ENCODE peak calls at places on chromosomes 3 and 15, in four cellular contexts. E is GM12878, D is HepG2, H is K562. J is an unnamed sample.

GRCh38 chr3:32257042-32257441 is 18.6 kb downstream of the CMTM8 start:
- DNase-seq in D (no peak), E (no peak), H (no peak), J (no peak)

GRCh38 chr15:99704444-99704838 is 28.8 kb downstream of the LYSMD4 start:
- DNase-seq in H (peak; percentile 58), E (peak; percentile 79), D (peak; percentile 81), J (peak; percentile 78)

GRCh38 chr15:78244101-78244500 is 9.7 kb upstream of the ACSBG1 start:
- DNase-seq in H (peak; percentile 72), D (peak; percentile 24), E (no peak), J (no peak)

GRCh38 chr3:126021224-126021623 is 52.2 kb downstream of the ROPN1B start:
- DNase-seq in D (no peak), E (no peak), H (no peak), J (no peak)

GRCh38 chr15:40930430-40931299 is 1.5 kb downstream of the DLL4 start:
- DNase-seq in H (peak; percentile 82), E (no peak), D (peak; percentile 47), J (peak; percentile 50)

GRCh38 chr15:68158046-68158628 is 47.0 kb downstream of the CALML4 start:
- DNase-seq in E (no peak), D (peak; percentile 17), H (no peak), J (no peak)

GRCh38 chr15:66504563-66505429 is at the start of the genes RPL4 and ZWILCH:
- DNase-seq in E (peak; percentile 78), H (peak; percentile 81), D (peak; percentile 97), J (peak; percentile 86)

GRCh38 chr3:112128843-112129727 is 4.0 kb downstream of the GCSAM start:
- DNase-seq in E (no peak), H (no peak), D (no peak), J (no peak)

GRCh38 chr3:100299031-100299430 is 35.5 kb upstream of the NIT2 start:
- DNase-seq in H (no peak), D (no peak), E (no peak), J (no peak)

GRCh38 chr15:92668086-92668485 is 12.5 kb upstream of the FAM174B start:
- DNase-seq in D (no peak), H (no peak), E (no peak), J (no peak)

GRCh38 chr15:99976811-99977271 is 243.6 kb upstream of the LYSMD4 start:
- DNase-seq in H (no peak), D (no peak), E (no peak), J (peak; percentile 28)

GRCh38 chr15:77039817-77040216 is 31.1 kb downstream of the TSPAN3 start:
- DNase-seq in D (no peak), H (no peak), E (no peak), J (no peak)

GRCh38 chr3:192336286-192336685 is 391.1 kb downstream of the FGF12 start:
- DNase-seq in D (no peak), E (no peak), H (no peak), J (no peak)

GRCh38 chr3:127722104-127722784 is 49.5 kb downstream of the ABTB1 start:
- DNase-seq in H (no peak), E (no peak), D (no peak), J (no peak)

GRCh38 chr3:116288480-116288879 is 156.8 kb downstream of the LSAMP start:
- DNase-seq in E (peak; percentile 34), D (no peak), H (no peak), J (no peak)

GRCh38 chr3:149763565-149763964 is 11.3 kb upstream of the COMMD2 start:
- DNase-seq in D (no peak), H (no peak), E (no peak), J (no peak)

GRCh38 chr15:32104061-32104980 is 74.0 kb downstream of the CHRNA7 start:
- DNase-seq in D (no peak), H (no peak), E (no peak), J (no peak)

GRCh38 chr3:197256836-197257444 is 41.5 kb downstream of the DLG1 start:
- DNase-seq in D (peak; percentile 41), H (peak; percentile 27), E (no peak), J (no peak)

GRCh38 chr3:113241292-113242033 is 30.1 kb downstream of the BOC start:
- DNase-seq in E (no peak), D (no peak), H (no peak), J (no peak)

GRCh38 chr3:55682461-55682860 is 195.4 kb upstream of the WNT5A start:
- DNase-seq in E (no peak), D (no peak), H (no peak), J (no peak)

GRCh38 chr3:112470791-112471190 is 28.5 kb downstream of the BTLA start:
- DNase-seq in H (no peak), D (no peak), E (no peak), J (no peak)

GRCh38 chr3:9408061-9408460 is 10.6 kb downstream of the SETD5 start:
- DNase-seq in D (no peak), H (no peak), E (no peak), J (no peak)

GRCh38 chr3:32816439-32817194 is 1.2 kb upstream of the TRIM71 start:
- DNase-seq in E (no peak), H (no peak), D (peak; percentile 95), J (no peak)

GRCh38 chr3:29555590-29555989 is 274.7 kb downstream of the RBMS3 start:
- DNase-seq in D (no peak), H (no peak), E (no peak), J (no peak)

GRCh38 chr15:56339594-56339993 is 25.6 kb upstream of the TEX9 start:
- DNase-seq in E (no peak), H (no peak), D (no peak), J (no peak)

GRCh38 chr3:53153914-53154434 is 7.0 kb upstream of the PRKCD start:
- DNase-seq in D (no peak), H (peak; percentile 8), E (no peak), J (no peak)

GRCh38 chr3:19420159-19420558 is 271.8 kb downstream of the KCNH8 start:
- DNase-seq in E (no peak), H (no peak), D (no peak), J (no peak)

GRCh38 chr3:181458857-181459256 is 252.9 kb upstream of the SOX2 start:
- DNase-seq in D (no peak), H (no peak), E (no peak), J (no peak)

GRCh38 chr3:112671930-112672715 is 31.2 kb upstream of the CCDC80 start:
- DNase-seq in H (no peak), D (no peak), E (no peak), J (no peak)

GRCh38 chr3:190596341-190597285 is 82.7 kb downstream of the IL1RAP start:
- DNase-seq in D (no peak), E (no peak), H (no peak), J (no peak)

GRCh38 chr15:40002295-40002694 is 36.7 kb downstream of the SRP14 start:
- DNase-seq in H (no peak), E (no peak), D (peak; percentile 99), J (peak; percentile 72)

GRCh38 chr3:15269091-15269989 is 63.0 kb downstream of the SH3BP5 start:
- DNase-seq in E (no peak), H (peak; percentile 99), D (no peak), J (peak; percentile 98)

GRCh38 chr15:45441686-45442085 is 63.3 kb upstream of the GATM start:
- DNase-seq in D (peak; percentile 21), H (no peak), E (no peak), J (no peak)

GRCh38 chr3:107992976-107993684 is 97.7 kb downstream of the CD47 start:
- DNase-seq in D (no peak), E (no peak), H (no peak), J (no peak)

GRCh38 chr3:61571516-61572336 is 10.4 kb downstream of the PTPRG start:
- DNase-seq in D (no peak), H (no peak), E (no peak), J (no peak)

GRCh38 chr3:36714343-36714742 is 50.0 kb downstream of the DCLK3 start:
- DNase-seq in H (no peak), D (no peak), E (no peak), J (no peak)

GRCh38 chr3:50423543-50423942 is 64.2 kb upstream of the TMEM115 start:
- DNase-seq in H (no peak), D (peak; percentile 50), E (no peak), J (no peak)

GRCh38 chr3:56688191-56688590 is 5.1 kb upstream of the TASOR start:
- DNase-seq in D (no peak), H (no peak), E (no peak), J (no peak)
- TF ChIP-seq HDAC2 in D (no peak), H (no peak), E (no peak), J (no peak)

DNA sequence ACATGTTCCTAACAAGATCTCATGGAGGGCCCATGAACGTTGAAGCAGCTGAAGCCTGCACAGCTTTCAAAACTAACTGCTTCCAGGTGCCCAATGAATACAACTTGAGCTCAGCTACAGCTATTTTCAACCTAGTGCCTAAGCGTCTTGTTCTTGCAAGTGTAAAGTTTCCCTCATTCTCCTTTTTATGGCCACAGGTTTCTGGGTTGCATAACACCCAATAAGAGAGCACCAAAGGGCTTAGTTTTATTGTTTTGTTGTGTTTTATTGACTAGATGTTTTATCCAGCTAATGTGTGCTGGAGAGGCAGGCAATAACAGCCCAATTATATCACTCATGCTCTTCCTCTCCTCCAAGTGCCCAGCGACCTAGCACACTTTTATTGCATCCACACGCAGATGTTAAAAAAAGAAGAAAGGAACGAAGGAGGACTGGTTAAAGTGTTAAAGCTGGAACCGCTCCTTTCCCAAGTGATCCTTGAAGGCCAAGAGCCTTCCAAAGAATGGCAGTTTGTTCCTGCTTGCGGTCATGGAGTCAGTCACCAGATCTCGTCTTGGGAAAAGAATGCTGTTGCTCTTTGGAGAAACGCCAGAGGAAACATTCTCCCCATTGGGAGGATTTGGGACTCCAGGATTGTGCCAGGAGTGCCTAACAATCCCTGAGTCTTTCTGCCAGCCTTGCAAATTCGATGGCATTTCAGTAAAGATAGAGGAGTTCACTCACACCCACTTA is 156.9 kb downstream of the MEX3B start:
- DNase-seq in D (no peak), H (no peak), E (no peak), J (no peak)
- TF ChIP-seq JUNB in D (no peak), H (no peak), E (no peak), J (no peak)

GRCh38 chr3:59913645-59914044 is 863.8 kb upstream of the CFAP20DC start:
- DNase-seq in E (no peak), D (no peak), H (no peak), J (no peak)

GRCh38 chr3:59914251-59914650 is 864.4 kb upstream of the CFAP20DC start:
- DNase-seq in E (no peak), H (no peak), D (no peak), J (no peak)

GRCh38 chr3:59908700-59909099 is 858.9 kb upstream of the CFAP20DC start:
- DNase-seq in H (no peak), D (no peak), E (no peak), J (no peak)

DNA sequence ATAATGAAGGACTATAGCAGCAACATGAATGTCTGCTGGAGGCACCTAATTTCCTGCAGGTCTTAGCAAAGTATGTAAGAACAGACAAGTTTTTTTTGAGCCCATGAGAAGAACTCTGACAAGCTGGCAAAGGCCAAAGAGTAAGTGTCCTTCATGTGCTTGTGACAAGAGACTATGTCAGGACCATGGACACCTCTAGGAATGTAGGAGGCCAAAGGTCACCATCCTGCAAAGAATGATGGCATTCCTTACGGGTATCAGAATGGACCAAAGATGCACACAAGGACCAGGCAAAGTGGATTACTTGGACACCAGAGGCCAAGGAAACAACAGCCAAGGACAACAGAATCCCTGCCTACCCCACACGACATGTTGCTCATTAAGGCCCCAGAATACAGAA is 858.5 kb upstream of the CFAP20DC start:
- DNase-seq in H (no peak), D (no peak), E (no peak), J (no peak)
- TF ChIP-seq HDAC2 in H (no peak), D (no peak), E (no peak), J (no peak)

GRCh38 chr3:23712656-23713559 is 92.8 kb upstream of the UBE2E1 start:
- DNase-seq in E (no peak), H (no peak), D (no peak), J (no peak)
- TF ChIP-seq JUNB in E (no peak), H (no peak), D (no peak), J (no peak)